ENCODE peak calls at places on chromosome 12, in ten cellular contexts. R, W, Q, I, H, T, Z, U, L and K are unnamed samples.

GRCh38 chr12:3041558-3042164 is 35.5 kb upstream of the TSPAN9 start:
- DNase-seq in L (peak), Q (peak), W (peak), U (peak), I (peak), T (peak), R (peak), Z (peak), H (peak), K (peak)

GRCh38 chr12:129298921-129299320 is 445.6 kb downstream of the GLT1D1 start:
- DNase-seq in W (no peak), U (no peak), T (no peak), Q (no peak), R (no peak), Z (no peak), L (no peak), I (no peak), H (no peak), K (no peak)

GRCh38 chr12:65209655-65210043 is 40.3 kb downstream of the LEMD3 start:
- DNase-seq in T (no peak), Z (no peak), H (no peak), Q (no peak), I (no peak), W (no peak), U (no peak), L (no peak), R (no peak), K (no peak)

GRCh38 chr12:108833355-108833733 is 24.0 kb downstream of the SSH1 start:
- DNase-seq in L (no peak), T (peak), H (peak), Z (peak), W (peak), I (peak), U (peak), R (peak), Q (no peak), K (no peak)

GRCh38 chr12:98939350-98939749 is 294.3 kb downstream of the APAF1 start:
- DNase-seq in L (no peak), T (no peak), W (no peak), R (peak), H (peak), Z (peak), U (peak), I (no peak), Q (peak), K (no peak)

GRCh38 chr12:39763071-39763893 is 143.7 kb upstream of the ABCD2 start:
- DNase-seq in W (no peak), L (no peak), Z (no peak), I (no peak), U (no peak), R (no peak), T (no peak), Q (no peak), H (no peak), K (no peak)

GRCh38 chr12:6896846-6897435 is 7.7 kb upstream of the LRRC23 start:
- DNase-seq in Z (no peak), H (no peak), L (no peak), W (no peak), Q (no peak), T (no peak), U (no peak), I (no peak), R (no peak), K (no peak)

GRCh38 chr12:24615967-24616411 is 332.9 kb downstream of the BCAT1 start:
- DNase-seq in R (no peak), T (no peak), H (peak), L (no peak), Z (no peak), U (peak), I (no peak), Q (no peak), W (no peak), K (no peak)

GRCh38 chr12:15520844-15521243 is 198.5 kb downstream of the PTPRO start:
- DNase-seq in Q (no peak), H (no peak), W (no peak), T (no peak), R (no peak), Z (no peak), L (no peak), U (no peak), I (no peak), K (no peak)

GRCh38 chr12:129193263-129193871 is 340.1 kb downstream of the GLT1D1 start:
- DNase-seq in I (peak), L (peak), T (no peak), H (no peak), R (no peak), Q (peak), U (peak), W (no peak), Z (no peak), K (no peak)

GRCh38 chr12:120238224-120238616 is 27.3 kb downstream of the PXN start:
- DNase-seq in L (no peak), R (no peak), U (no peak), Z (no peak), Q (no peak), W (no peak), H (no peak), T (no peak), I (no peak), K (no peak)

GRCh38 chr12:120234643-120235368 is 30.7 kb downstream of the PXN start:
- DNase-seq in W (peak), L (peak), H (peak), Q (peak), I (peak), T (peak), U (peak), R (peak), Z (peak), K (peak)

GRCh38 chr12:120236124-120236398 is 29.5 kb downstream of the PXN start:
- DNase-seq in T (no peak), H (no peak), Z (no peak), I (no peak), Q (no peak), R (no peak), L (no peak), U (no peak), W (no peak), K (no peak)

GRCh38 chr12:120238839-120239445 is 26.6 kb downstream of the PXN start:
- DNase-seq in T (no peak), I (no peak), H (no peak), Q (no peak), Z (no peak), L (no peak), R (no peak), U (no peak), W (no peak), K (no peak)

DNA sequence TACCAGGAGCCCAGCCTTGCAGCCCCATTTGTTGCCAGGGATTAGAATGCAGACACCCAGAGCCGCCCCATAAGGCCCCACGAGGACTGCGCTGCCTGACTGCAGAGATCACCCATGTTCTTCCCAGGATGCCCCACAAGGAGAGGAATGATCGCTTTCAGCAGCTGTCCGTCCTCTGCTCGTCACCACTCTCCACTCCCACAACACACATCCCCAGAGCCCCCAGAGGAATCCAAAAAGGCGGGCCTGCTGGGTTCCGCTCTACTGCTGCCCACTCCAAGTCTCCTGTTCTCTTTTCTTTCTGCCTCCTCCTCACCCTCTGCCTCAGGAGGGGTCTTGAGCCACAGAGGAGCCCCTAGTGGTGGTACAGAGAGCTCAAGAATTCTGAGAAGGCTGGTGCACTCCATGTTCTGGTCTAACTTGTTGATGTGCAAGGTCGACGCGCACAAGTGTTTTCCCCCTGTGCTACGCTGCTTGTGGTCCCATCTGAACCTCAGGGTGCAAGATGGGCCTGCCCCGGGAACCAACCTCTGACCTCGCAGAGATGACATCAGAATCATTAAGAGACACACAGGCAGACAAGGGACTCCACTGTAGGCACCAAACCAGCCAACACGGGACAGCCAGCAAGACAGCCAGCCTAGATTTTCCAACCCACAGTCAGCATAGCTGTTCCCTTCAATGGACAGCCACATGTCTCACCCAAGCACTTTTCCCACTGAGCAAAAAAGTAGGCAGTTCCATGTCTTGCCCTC is 30.0 kb downstream of the PXN start:
- DNase-seq in R (no peak), T (no peak), W (no peak), Z (peak), L (no peak), I (no peak), Q (no peak), U (no peak), H (no peak), K (no peak)
- TF ChIP-seq CTCF in R (peak), T (peak), W (no peak), Z (peak), L (no peak), I (peak), Q (peak), U (peak), H (peak), K (peak)

DNA sequence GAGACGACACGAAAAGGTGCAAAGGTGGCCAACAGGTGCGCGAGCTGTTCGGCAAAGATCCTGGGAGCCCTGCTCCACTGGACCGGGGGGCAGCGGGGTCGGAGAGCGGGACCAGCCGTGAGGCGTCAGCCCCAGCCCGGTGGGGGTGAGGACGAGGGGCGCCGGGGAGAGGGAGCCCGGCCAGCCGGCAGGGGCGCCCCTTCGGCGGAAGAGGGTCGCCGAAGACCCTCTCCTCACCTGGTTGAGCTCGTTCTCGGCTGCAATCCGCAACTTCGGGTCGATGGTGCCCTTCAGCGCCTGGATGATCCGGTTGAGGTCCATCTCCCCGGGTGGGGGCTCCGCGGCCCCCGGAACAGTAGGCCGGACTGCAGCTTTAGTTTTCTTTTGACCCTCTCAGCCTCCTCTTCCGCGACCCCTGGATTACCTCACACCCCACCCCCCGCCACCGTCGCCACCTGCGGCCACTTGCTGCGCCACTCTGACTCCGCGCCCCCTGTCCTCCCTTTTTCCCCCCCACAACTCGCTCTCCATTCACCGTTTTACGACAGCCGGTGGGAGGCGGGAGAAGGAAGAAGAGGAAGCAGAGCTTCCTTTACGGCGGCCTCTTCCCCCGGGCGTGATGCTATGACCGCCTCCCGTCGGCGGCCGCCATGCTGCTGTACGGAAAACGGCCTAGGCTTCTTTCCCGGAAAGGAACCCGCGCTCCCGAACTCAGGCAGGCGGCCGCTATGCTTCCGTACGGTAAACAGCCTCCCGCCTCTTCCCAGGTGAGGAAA is at the start of gene IPO8:
- DNase-seq in L (peak), H (peak), W (peak), U (peak), I (peak), T (peak), Q (peak), Z (peak), R (peak), K (peak)
- TF ChIP-seq CTCF in L (no peak), H (peak), W (peak), U (peak), I (peak), T (peak), Q (peak), Z (peak), R (peak), K (peak)

DNA sequence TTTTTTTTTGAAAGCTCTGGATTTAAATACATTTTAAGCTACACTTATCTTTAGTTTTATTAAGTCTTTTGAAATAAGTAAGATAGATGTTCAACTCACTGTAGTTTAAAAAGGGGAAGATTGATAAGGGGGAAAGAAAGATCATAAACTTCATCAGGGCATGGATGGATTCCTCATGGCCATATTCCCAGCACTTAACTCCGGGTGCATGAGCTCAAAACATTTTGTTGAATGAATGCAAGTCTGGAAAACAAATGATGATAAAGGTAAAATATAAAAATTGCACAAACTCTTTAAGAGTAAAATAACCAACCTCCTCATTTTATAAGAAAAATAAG is 4.3 kb upstream of the IGF1 start:
- DNase-seq in R (no peak), U (no peak), Q (no peak), H (no peak), L (no peak), W (no peak), Z (no peak), I (no peak), T (no peak), K (no peak)
- TF ChIP-seq CTCF in R (no peak), U (no peak), Q (no peak), H (no peak), L (no peak), W (no peak), Z (no peak), I (no peak), T (peak), K (no peak)

GRCh38 chr12:75827061-75827460 is 204.5 kb downstream of the PHLDA1 start:
- DNase-seq in T (no peak), R (no peak), U (no peak), H (no peak), I (no peak), Z (no peak), L (no peak), Q (no peak), W (no peak), K (no peak)

GRCh38 chr12:75823475-75823874 is 208.1 kb downstream of the PHLDA1 start:
- DNase-seq in Z (no peak), T (no peak), I (no peak), H (peak), U (no peak), R (no peak), L (no peak), Q (no peak), W (no peak), K (no peak)

GRCh38 chr12:75820848-75821578 is 210.6 kb downstream of the PHLDA1 start:
- DNase-seq in R (peak), U (peak), T (no peak), Z (no peak), W (peak), H (peak), Q (no peak), I (no peak), L (no peak), K (peak)

GRCh38 chr12:75831413-75831812 is 200.2 kb downstream of the PHLDA1 start:
- DNase-seq in Z (peak), R (no peak), W (no peak), U (no peak), L (no peak), T (no peak), H (no peak), Q (no peak), I (no peak), K (no peak)

DNA sequence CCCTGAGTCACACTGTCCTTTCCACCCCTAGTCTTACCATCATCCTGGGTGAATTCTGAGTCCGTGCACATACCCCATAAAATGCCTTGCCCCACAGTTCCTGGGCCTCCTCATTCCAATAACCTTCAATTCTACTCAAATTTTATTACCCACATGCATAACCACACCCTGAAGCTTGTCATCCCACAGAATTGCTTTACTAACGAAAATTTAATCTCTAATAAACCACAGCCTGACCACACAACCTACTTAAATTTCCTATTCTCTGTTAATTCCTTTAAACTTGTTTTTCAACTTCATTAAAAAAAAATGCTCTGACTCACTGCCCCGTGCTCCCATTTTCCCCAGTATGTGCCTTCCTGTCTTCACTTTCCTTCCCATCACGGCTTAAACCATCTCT is 205.9 kb downstream of the PHLDA1 start:
- DNase-seq in I (peak), W (no peak), U (peak), Q (peak), Z (no peak), H (peak), L (no peak), R (peak), T (peak), K (peak)
- TF ChIP-seq CTCF in I (no peak), W (no peak), U (no peak), Q (no peak), Z (no peak), H (no peak), L (no peak), R (no peak), T (no peak), K (no peak)

DNA sequence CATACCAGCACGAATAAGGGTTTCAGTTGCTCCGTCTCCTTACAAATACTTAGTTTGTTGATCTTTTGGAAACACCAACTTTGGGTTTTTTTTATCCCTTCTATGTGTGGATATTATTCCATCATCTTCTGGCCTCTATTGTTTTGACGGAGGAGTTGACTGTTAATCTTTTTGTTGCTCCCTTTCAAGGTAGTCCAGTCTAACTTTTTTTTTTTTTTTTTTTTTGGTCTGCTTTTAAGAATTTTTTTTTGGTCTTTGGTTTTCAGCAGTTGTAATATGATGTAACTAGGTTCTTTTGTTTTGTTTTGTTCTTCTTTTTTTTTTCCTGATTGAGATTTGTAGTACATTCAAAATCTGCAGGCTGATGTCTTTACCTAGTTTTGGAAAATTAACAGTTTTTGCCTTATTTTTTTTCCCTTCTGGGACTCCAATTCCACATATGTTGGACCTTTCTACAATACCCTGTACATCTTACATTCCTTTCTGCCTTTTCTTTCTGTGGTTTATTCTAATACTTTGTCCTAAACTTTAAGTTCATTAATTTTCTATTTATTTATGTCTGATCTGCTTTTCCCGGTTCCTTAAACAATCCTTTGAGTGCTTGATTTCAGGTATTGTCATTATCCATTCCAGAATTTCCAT is 54.9 kb downstream of the DNAH10 start:
- DNase-seq in Q (no peak), U (no peak), H (no peak), W (no peak), Z (no peak), R (no peak), L (no peak), T (no peak), I (no peak), K (no peak)
- TF ChIP-seq CTCF in Q (no peak), U (no peak), H (no peak), W (no peak), Z (no peak), R (no peak), L (no peak), T (no peak), I (no peak), K (no peak)

DNA sequence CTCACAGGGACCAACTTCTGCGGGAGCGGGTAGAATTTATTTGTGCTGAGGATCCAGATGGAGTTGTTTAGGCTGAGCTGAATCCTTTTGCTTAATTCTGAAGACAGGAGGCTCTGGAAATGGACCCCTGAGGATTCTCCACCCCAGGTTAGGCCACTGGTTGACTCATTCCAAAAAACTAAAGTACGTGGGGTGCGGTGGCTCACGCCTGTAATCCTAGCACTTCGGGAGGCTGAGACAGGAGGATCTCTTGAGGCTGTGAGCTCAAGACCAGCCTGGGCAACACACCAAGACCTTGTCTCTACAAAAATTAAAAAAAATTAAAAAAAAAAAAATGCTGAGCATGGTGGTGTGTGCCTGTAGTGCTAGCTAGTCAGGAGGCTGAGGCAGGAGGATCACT is 76.3 kb upstream of the MAP1LC3B2 start:
- DNase-seq in Z (no peak), L (no peak), T (no peak), Q (no peak), R (no peak), W (no peak), H (no peak), U (no peak), I (no peak), K (no peak)
- TF ChIP-seq CTCF in Z (no peak), L (no peak), T (no peak), Q (no peak), R (no peak), W (no peak), H (no peak), U (no peak), I (no peak), K (no peak)

GRCh38 chr12:47813491-47814196 is 6.1 kb downstream of the HDAC7 start:
- DNase-seq in R (no peak), L (no peak), W (peak), T (no peak), I (no peak), Q (no peak), U (no peak), Z (peak), H (no peak), K (no peak)

GRCh38 chr12:47811581-47812484 is 7.9 kb downstream of the HDAC7 start:
- DNase-seq in I (no peak), H (no peak), T (peak), L (peak), R (peak), W (peak), Q (no peak), Z (no peak), U (peak), K (no peak)

GRCh38 chr12:47811070-47811391 is 8.7 kb downstream of the HDAC7 start:
- DNase-seq in Z (peak), Q (no peak), I (no peak), R (no peak), H (no peak), T (no peak), L (no peak), W (no peak), U (no peak), K (no peak)

GRCh38 chr12:47814539-47815170 is 5.0 kb downstream of the HDAC7 start:
- DNase-seq in T (no peak), L (no peak), R (no peak), U (no peak), H (no peak), Q (no peak), Z (no peak), W (no peak), I (no peak), K (no peak)

GRCh38 chr12:47812797-47813490 is 6.8 kb downstream of the HDAC7 start:
- DNase-seq in I (peak), T (peak), R (no peak), Q (no peak), H (peak), W (peak), Z (peak), L (peak), U (peak), K (peak)
- TF ChIP-seq CTCF in I (no peak), T (no peak), R (no peak), Q (no peak), H (no peak), W (no peak), Z (no peak), L (no peak), U (no peak), K (no peak)